ENCODE peak calls at places on chromosome 4, in seven cellular contexts. Z is heart right ventricle, U is lung, O is lower lobe of right lung, H is colonic mucosa, I is gastrocnemius medialis, G is mammary epithelial cell. Q is an unnamed sample. For H3K4me1 and H3K9me3, the result is how much of the 10 kb centered on the place peaks cover.

GRCh38 chr4:2662598-2662997 is 93.5 kb downstream of the TNIP2 start:
- DNase-seq in I (no peak), G (peak), Z (no peak), U (no peak), O (no peak), H (no peak), Q (no peak)

GRCh38 chr4:10856271-10856670 is 171.7 kb upstream of the CLNK start:
- DNase-seq in Z (no peak), I (no peak), O (no peak), U (no peak), G (no peak), H (no peak), Q (no peak)

GRCh38 chr4:56468097-56468422 is 643 bp downstream of the SRP72 start:
- DNase-seq in Z (no peak), I (no peak), O (no peak), U (no peak), H (peak), G (peak), Q (no peak)

GRCh38 chr4:175298119-175298518 is 380.0 kb downstream of the ADAM29 start:
- DNase-seq in H (no peak), U (no peak), O (no peak), I (no peak), Z (no peak), G (peak), Q (no peak)

GRCh38 chr4:78058591-78059523 is 1.7 kb downstream of the FRAS1 start:
- DNase-seq in O (peak), U (peak), Z (peak), I (peak), H (peak), G (peak), Q (no peak)

GRCh38 chr4:106371166-106371565 is 2.6 kb upstream of the GIMD1 start:
- DNase-seq in O (no peak), G (no peak), I (no peak), U (no peak), Z (no peak), H (no peak), Q (no peak)

GRCh38 chr4:114318309-114318708 is 280.3 kb upstream of the UGT8 start:
- DNase-seq in Z (no peak), U (no peak), G (no peak), H (no peak), I (no peak), O (no peak), Q (no peak)

GRCh38 chr4:40918330-40918729 is 168.6 kb downstream of the NSUN7 start:
- DNase-seq in O (no peak), H (peak), U (peak), G (no peak), Z (peak), I (peak), Q (no peak)

GRCh38 chr4:109278594-109279031 is 23.8 kb downstream of the COL25A1 start:
- DNase-seq in I (no peak), O (no peak), H (no peak), U (no peak), G (no peak), Z (no peak), Q (no peak)

GRCh38 chr4:4734425-4734824 is 125.0 kb upstream of the MSX1 start:
- DNase-seq in O (no peak), G (no peak), Z (no peak), H (no peak), I (no peak), U (no peak), Q (no peak)

GRCh38 chr4:85430697-85431096 is 44.3 kb upstream of the ARHGAP24 start:
- DNase-seq in I (no peak), Z (no peak), O (no peak), U (no peak), H (no peak), G (no peak), Q (no peak)

GRCh38 chr4:88698539-88698938 is 910 bp upstream of the NAP1L5 start:
- DNase-seq in G (no peak), U (no peak), H (no peak), Z (no peak), O (no peak), I (no peak), Q (no peak)

GRCh38 chr4:7799306-7799705 is 140.4 kb downstream of the AFAP1 start:
- DNase-seq in H (no peak), O (no peak), U (no peak), Z (no peak), G (no peak), I (no peak), Q (no peak)

GRCh38 chr4:20422398-20422797 is 170.7 kb downstream of the SLIT2 start:
- DNase-seq in O (no peak), I (no peak), Z (no peak), H (peak), G (peak), U (peak), Q (peak)

GRCh38 chr4:37664696-37665095 is 21.5 kb downstream of the RELL1 start:
- DNase-seq in O (no peak), H (no peak), U (no peak), G (no peak), Z (no peak), I (no peak), Q (no peak)

GRCh38 chr4:105586638-105587328 is 34.4 kb downstream of the ARHGEF38 start:
- DNase-seq in G (no peak), U (no peak), O (no peak), I (no peak), Z (no peak), H (no peak), Q (no peak)

GRCh38 chr4:7811536-7812190 is 128.0 kb downstream of the AFAP1 start:
- DNase-seq in O (peak), Z (peak), I (no peak), U (peak), H (peak), G (peak), Q (no peak)

GRCh38 chr4:140693577-140693976 is 62.6 kb downstream of the TBC1D9 start:
- DNase-seq in I (no peak), H (no peak), U (no peak), O (no peak), Z (no peak), G (no peak), Q (no peak)

GRCh38 chr4:7691992-7692391 is 247.7 kb downstream of the AFAP1 start:
- DNase-seq in H (no peak), I (no peak), G (no peak), U (no peak), O (peak), Z (no peak), Q (no peak)

GRCh38 chr4:87732033-87732770 is 67.2 kb upstream of the IBSP start:
- DNase-seq in G (no peak), U (no peak), O (peak), Z (no peak), H (no peak), I (no peak), Q (no peak)

GRCh38 chr4:7699040-7699439 is 240.6 kb downstream of the AFAP1 start:
- DNase-seq in G (peak), O (no peak), Z (no peak), I (no peak), H (no peak), U (no peak), Q (no peak)

GRCh38 chr4:2256156-2256731 is 5.7 kb downstream of the MXD4 start:
- DNase-seq in I (peak), O (peak), G (no peak), Z (peak), H (peak), U (peak), Q (no peak)

GRCh38 chr4:76950846-76951321 is 1.3 kb downstream of the SEPTIN11 start:
- DNase-seq in H (peak), G (peak), I (no peak), O (peak), Z (peak), U (peak), Q (peak)

GRCh38 chr4:75717332-75717873 is 7.0 kb upstream of the USO1 start:
- DNase-seq in H (no peak), I (no peak), Z (no peak), U (no peak), O (no peak), G (no peak), Q (no peak)

GRCh38 chr4:24736066-24736465 is 59.3 kb upstream of the SOD3 start:
- DNase-seq in H (peak), Z (no peak), G (peak), I (no peak), O (peak), U (no peak), Q (no peak)

GRCh38 chr4:113153529-113154101 is 104.2 kb downstream of the ANK2 start:
- DNase-seq in I (no peak), Z (no peak), O (no peak), H (no peak), U (no peak), G (peak), Q (no peak)

GRCh38 chr4:108030332-108030731 is 40.6 kb downstream of the HADH start:
- DNase-seq in U (no peak), I (no peak), Z (no peak), G (peak), H (peak), O (no peak), Q (peak)

GRCh38 chr4:85807247-85807915 is 332.4 kb downstream of the ARHGAP24 start:
- DNase-seq in H (no peak), U (no peak), I (no peak), G (peak), O (no peak), Z (peak), Q (no peak)

GRCh38 chr4:22021116-22021515 is 72.5 kb upstream of the KCNIP4 start:
- DNase-seq in O (no peak), H (no peak), U (no peak), G (peak), Z (no peak), I (no peak), Q (no peak)

GRCh38 chr4:4524364-4524763 is 17.5 kb downstream of the STX18 start:
- DNase-seq in Z (no peak), G (no peak), O (no peak), H (no peak), U (no peak), I (no peak), Q (peak)

GRCh38 chr4:156981262-156981661 is 9.7 kb upstream of the PDGFC start:
- DNase-seq in G (no peak), Z (no peak), O (no peak), I (no peak), U (no peak), H (no peak), Q (no peak)

GRCh38 chr4:186789671-186790070 is 66.0 kb upstream of the FAT1 start:
- DNase-seq in H (no peak), O (no peak), U (no peak), Z (no peak), I (no peak), G (no peak), Q (no peak)

GRCh38 chr4:90080116-90080515 is 47.1 kb upstream of the CCSER1 start:
- DNase-seq in Z (no peak), U (no peak), I (no peak), H (no peak), O (no peak), G (no peak), Q (no peak)
- H3K4me1 ChIP-seq in Z (under half), U (under half), I (under half), H (under half), O (under half), G (under half), Q (under half)

DNA sequence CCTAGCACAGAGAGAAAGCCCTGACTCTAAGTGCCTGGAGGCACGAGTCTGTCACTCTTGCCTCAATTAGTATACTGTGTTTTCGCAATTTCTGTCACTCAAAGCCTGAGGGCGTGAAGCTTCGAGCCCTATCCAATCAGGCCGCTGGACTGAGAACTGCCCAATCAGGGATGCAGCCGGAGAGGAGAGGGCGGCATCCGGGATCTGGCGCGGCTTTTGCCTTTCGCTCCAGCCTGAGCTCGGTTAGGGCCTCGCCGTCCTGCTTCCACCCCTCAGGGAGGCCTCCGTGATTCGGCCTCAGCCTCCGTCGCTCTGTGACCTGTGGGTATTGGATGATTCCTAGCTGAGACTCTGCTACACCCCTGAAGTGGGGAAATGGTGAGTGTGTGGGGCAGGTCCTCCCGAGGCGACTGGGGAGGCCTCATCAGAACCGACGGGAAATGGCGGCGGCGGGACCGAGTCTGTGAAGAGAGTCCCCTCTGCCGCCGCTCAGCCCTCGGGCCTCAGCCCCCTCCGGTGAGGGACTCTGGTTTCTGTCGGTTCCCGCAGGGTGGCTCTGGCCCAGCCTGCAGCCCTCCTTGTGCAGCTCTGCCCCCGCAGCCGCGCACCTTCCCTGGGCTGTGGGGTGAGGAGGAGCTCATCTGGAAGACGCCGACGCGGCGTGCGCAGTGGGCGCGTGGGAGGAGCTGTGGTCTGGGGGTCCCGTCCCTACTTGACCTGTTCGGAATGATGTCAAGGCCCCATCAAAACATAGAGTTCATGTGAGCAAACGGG is 48.5 kb downstream of the ZNF141 start:
- DNase-seq in U (no peak), I (no peak), G (no peak), Z (no peak), H (no peak), O (no peak), Q (no peak)
- H3K9me3 ChIP-seq in U (half or more), I (under half), G (under half), Z (under half), H (under half), O (half or more), Q (under half)

GRCh38 chr4:155805016-155805415 is 46.2 kb downstream of the GUCY1B1 start:
- DNase-seq in Z (no peak), H (no peak), U (no peak), G (no peak), O (no peak), I (no peak), Q (no peak)

GRCh38 chr4:155799106-155799793 is 40.4 kb downstream of the GUCY1B1 start:
- DNase-seq in U (no peak), H (no peak), O (no peak), G (no peak), Z (no peak), I (no peak), Q (no peak)

GRCh38 chr4:155799794-155800123 is 40.9 kb downstream of the GUCY1B1 start:
- DNase-seq in H (no peak), O (no peak), G (no peak), Z (no peak), I (no peak), U (no peak), Q (no peak)

GRCh38 chr4:155800685-155801343 is 42.0 kb downstream of the GUCY1B1 start:
- DNase-seq in I (no peak), U (no peak), H (no peak), Z (no peak), G (no peak), O (no peak), Q (no peak)

DNA sequence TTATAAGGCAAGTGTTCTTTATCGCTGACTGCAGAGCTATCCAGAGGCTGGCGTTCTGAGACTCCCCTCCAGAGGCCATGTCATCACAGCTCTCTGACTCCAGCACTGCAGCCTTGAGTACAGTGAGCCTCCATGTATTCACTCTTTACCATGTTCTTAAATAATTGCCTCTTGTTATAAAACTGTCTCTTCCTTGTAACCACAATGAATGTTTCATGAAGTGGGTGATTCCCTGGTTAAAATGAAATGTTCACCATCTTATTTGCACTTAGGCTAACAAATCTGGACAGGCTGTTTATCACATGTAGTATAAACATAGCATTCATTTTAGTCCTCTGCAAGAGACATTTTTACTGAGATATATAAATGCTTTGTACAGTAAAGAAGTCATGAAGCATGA is 43.8 kb downstream of the GUCY1B1 start:
- DNase-seq in H (no peak), Z (no peak), G (no peak), O (no peak), I (no peak), U (no peak), Q (no peak)
- H3K4me1 ChIP-seq in H (under half), Z (under half), G (under half), O (under half), I (under half), U (under half), Q (under half)

GRCh38 chr4:138935-139334 is 14.6 kb downstream of the ZNF718 start:
- DNase-seq in H (no peak), O (no peak), I (no peak), G (no peak), U (no peak), Z (no peak), Q (no peak)
- H3K9me3 ChIP-seq in H (under half), O (half or more), I (under half), G (under half), U (under half), Z (under half), Q (under half)

Q was measured in CD8-positive, alpha-beta memory T cell.